ENCODE peak calls at places on chromosomes 4 and X, in ten cellular contexts. M, U, S, X, R, K, F, L, A and H are unnamed samples.

GRCh38 chr4:53116959-53117358 is 248.9 kb downstream of the SCFD2 start:
- DNase-seq in R (no peak), K (no peak), M (no peak), X (no peak), A (no peak), L (no peak), F (no peak), S (no peak), U (peak; percentile 53), H (no peak)

GRCh38 chr4:109155682-109156243 is 146.7 kb downstream of the COL25A1 start:
- DNase-seq in X (no peak), S (no peak), M (no peak), R (no peak), L (no peak), A (no peak), F (no peak), K (peak; percentile 74), U (peak; percentile 7), H (no peak)

GRCh38 chr4:52658671-52659015 is 458 bp downstream of the USP46 start:
- DNase-seq in A (peak; percentile 17), U (no peak), L (no peak), F (no peak), M (peak; percentile 61), K (no peak), X (no peak), R (no peak), S (no peak), H (no peak)

GRCh38 chrX:66076801-66077200 is 36.9 kb upstream of the VSIG4 start:
- DNase-seq in S (no peak), F (no peak), U (no peak), A (no peak), K (no peak), L (no peak), X (no peak), R (no peak), M (no peak), H (no peak)

GRCh38 chrX:54030329-54030728 is 13.9 kb downstream of the PHF8 start:
- DNase-seq in S (no peak), X (no peak), M (no peak), R (no peak), A (no peak), U (no peak), F (no peak), K (no peak), L (no peak), H (no peak)

GRCh38 chr4:96317924-96318323 is 478.0 kb downstream of the PDHA2 start:
- DNase-seq in U (no peak), X (no peak), F (no peak), A (no peak), K (no peak), M (no peak), S (no peak), L (no peak), R (no peak), H (no peak)

GRCh38 chr4:107094332-107094731 is 58.2 kb upstream of the DKK2 start:
- DNase-seq in M (no peak), U (peak; percentile 76), A (no peak), K (peak; percentile 57), L (no peak), S (peak; percentile 5), R (no peak), X (no peak), F (no peak), H (peak; percentile 14)

GRCh38 chr4:94523617-94524016 is 71.9 kb downstream of the PDLIM5 start:
- DNase-seq in R (no peak), U (peak; percentile 85), X (no peak), L (no peak), M (no peak), K (peak; percentile 62), S (no peak), A (no peak), F (no peak), H (no peak)

GRCh38 chr4:73418677-73419076 is 14.6 kb downstream of the ALB start:
- DNase-seq in R (no peak), M (no peak), X (no peak), F (no peak), U (no peak), S (no peak), L (no peak), A (no peak), K (no peak), H (no peak)

GRCh38 chrX:6067600-6067999 is 161.1 kb downstream of the NLGN4X start:
- DNase-seq in F (no peak), R (no peak), X (no peak), A (no peak), K (peak; percentile 71), L (no peak), U (no peak), S (no peak), M (no peak), H (no peak)

GRCh38 chr4:145920205-145920604 is 18.4 kb downstream of the ZNF827 start:
- DNase-seq in A (no peak), K (no peak), X (no peak), M (no peak), F (no peak), U (peak; percentile 97), R (no peak), L (no peak), S (no peak), H (no peak)

GRCh38 chrX:73830489-73831414 is 267.8 kb downstream of the CHIC1 start:
- DNase-seq in S (no peak), L (no peak), A (no peak), K (no peak), U (no peak), X (no peak), R (no peak), F (no peak), M (no peak), H (no peak)

GRCh38 chrX:153635788-153636668 is 11.0 kb upstream of the DUSP9 start:
- DNase-seq in L (no peak), R (peak; percentile 55), K (peak; percentile 28), U (no peak), F (no peak), S (no peak), A (peak; percentile 28), M (no peak), X (no peak), H (no peak)

GRCh38 chrX:43589735-43590515 is 66.2 kb upstream of the MAOA start:
- DNase-seq in A (no peak), K (peak; percentile 75), X (no peak), L (no peak), F (no peak), M (no peak), U (peak; percentile 66), S (no peak), R (no peak), H (no peak)

GRCh38 chrX:38409289-38409688 is 56.9 kb downstream of the OTC start:
- DNase-seq in U (no peak), F (no peak), S (no peak), X (no peak), M (no peak), R (no peak), K (peak; percentile 5), A (no peak), L (no peak), H (no peak)

GRCh38 chr4:8598391-8599090 is 6.0 kb downstream of the CPZ start:
- DNase-seq in S (no peak), L (no peak), U (no peak), X (no peak), M (no peak), F (no peak), K (no peak), A (no peak), R (no peak), H (no peak)

GRCh38 chr4:152735302-152735917 is 44.1 kb downstream of the TIGD4 start:
- DNase-seq in S (peak; percentile 37), L (no peak), K (peak; percentile 57), F (no peak), M (no peak), A (no peak), U (peak; percentile 27), R (no peak), X (no peak), H (peak; percentile 15)

GRCh38 chr4:185567828-185568442 is 32.6 kb upstream of the PDLIM3 start:
- DNase-seq in R (no peak), X (no peak), A (no peak), K (no peak), M (peak; percentile 62), L (peak; percentile 84), F (no peak), U (peak; percentile 41), S (no peak), H (no peak)

GRCh38 chrX:47573334-47574095 is 8.7 kb upstream of the TIMP1 start:
- DNase-seq in U (peak; percentile 28), R (peak; percentile 45), A (no peak), K (peak; percentile 73), L (no peak), X (no peak), M (no peak), S (no peak), F (no peak), H (no peak)

GRCh38 chrX:107678957-107679740 is 50.8 kb downstream of the PRPS1 start:
- DNase-seq in A (peak; percentile 67), L (peak; percentile 91), S (peak; percentile 86), M (no peak), X (peak; percentile 52), K (peak; percentile 69), F (no peak), U (peak; percentile 87), R (no peak), H (no peak)

GRCh38 chr4:66688674-66689073 is 856.6 kb downstream of the CENPC start:
- DNase-seq in U (peak; percentile 21), M (no peak), K (peak; percentile 46), L (no peak), R (no peak), S (no peak), X (no peak), A (no peak), F (no peak), H (peak; percentile 10)

GRCh38 chr4:2080429-2081300 is 21.5 kb downstream of the NAT8L start:
- DNase-seq in M (no peak), L (peak; percentile 62), A (no peak), S (no peak), F (no peak), U (no peak), K (no peak), X (peak; percentile 20), R (no peak), H (no peak)

GRCh38 chr4:185524888-185525863 is 10.1 kb downstream of the PDLIM3 start:
- DNase-seq in M (no peak), A (no peak), L (no peak), S (no peak), K (no peak), R (no peak), F (no peak), U (peak; percentile 56), X (no peak), H (no peak)

GRCh38 chr4:52555356-52555716 is 103.8 kb downstream of the USP46 start:
- DNase-seq in F (no peak), S (no peak), R (no peak), A (no peak), M (no peak), U (no peak), L (no peak), K (no peak), X (no peak), H (no peak)

GRCh38 chrX:24506082-24506481 is 41.0 kb downstream of the PDK3 start:
- DNase-seq in L (no peak), U (peak; percentile 57), R (no peak), F (no peak), K (peak; percentile 86), M (no peak), X (no peak), A (no peak), S (no peak), H (peak; percentile 26)

GRCh38 chrX:13463608-13464007 is 105.8 kb upstream of the EGFL6 start:
- DNase-seq in A (no peak), L (peak; percentile 72), X (no peak), M (no peak), K (peak; percentile 93), F (no peak), S (no peak), R (no peak), U (peak; percentile 95), H (peak; percentile 85)

GRCh38 chr4:7365472-7366179 is 69.1 kb downstream of the PSAPL1 start:
- DNase-seq in U (no peak), X (no peak), L (no peak), S (no peak), K (no peak), A (no peak), R (no peak), F (no peak), M (peak; percentile 80), H (no peak)

GRCh38 chr4:99027304-99027703 is 31.8 kb downstream of the METAP1 start:
- DNase-seq in R (no peak), U (no peak), M (no peak), F (no peak), X (no peak), S (no peak), K (no peak), A (no peak), L (no peak), H (no peak)